ENCODE peak calls at places on chromosomes 12 and 14, in seven cellular contexts. U is IMR-90, E is mesenchymal stem cell, L is neuronal stem cell, W is mesendoderm, F is H1, K is trophoblast cell. I is an unnamed sample.

GRCh38 chr12:26031814-26032213 is 73.3 kb downstream of the RASSF8 start:
- DNase-seq in U (peak; percentile 31), E (peak; percentile 50), L (no peak), W (no peak), F (no peak), K (peak; percentile 39), I (no peak)

GRCh38 chr12:132323171-132324010 is 6.0 kb downstream of the GALNT9 start:
- DNase-seq in U (no peak), E (no peak), L (no peak), W (no peak), F (no peak), K (no peak), I (no peak)

GRCh38 chr14:38113546-38113945 is 94.2 kb upstream of the SSTR1 start:
- DNase-seq in U (no peak), E (no peak), L (no peak), W (no peak), F (no peak), K (no peak), I (no peak)

GRCh38 chr12:15163001-15163400 is 58.2 kb downstream of the RERG start:
- DNase-seq in U (no peak), E (no peak), L (no peak), W (no peak), F (no peak), K (no peak), I (no peak)

GRCh38 chr12:56231184-56231582 is 1.3 kb downstream of the SLC39A5 start:
- DNase-seq in U (no peak), E (no peak), L (no peak), W (no peak), F (no peak), K (no peak), I (no peak)

GRCh38 chr14:26363689-26364088 is 234.1 kb downstream of the NOVA1 start:
- DNase-seq in U (no peak), E (no peak), L (no peak), W (no peak), F (no peak), K (no peak), I (no peak)

GRCh38 chr12:49904601-49905000 is 901 bp upstream of the FAIM2 start:
- DNase-seq in U (no peak), E (no peak), L (no peak), W (no peak), F (no peak), K (no peak), I (no peak)

GRCh38 chr12:130880411-130880885 is 8.6 kb downstream of the RAN start:
- DNase-seq in U (no peak), E (no peak), L (no peak), W (no peak), F (no peak), K (no peak), I (no peak)

GRCh38 chr14:50082784-50083466 is 33.4 kb downstream of the VCPKMT start:
- DNase-seq in U (peak; percentile 86), E (peak; percentile 10), L (no peak), W (no peak), F (no peak), K (no peak), I (no peak)

GRCh38 chr14:94699831-94700230 is 70.1 kb downstream of the GSC start:
- DNase-seq in U (no peak), E (no peak), L (no peak), W (no peak), F (no peak), K (no peak), I (no peak)

GRCh38 chr14:94695231-94695630 is 74.7 kb downstream of the GSC start:
- DNase-seq in U (no peak), E (no peak), L (no peak), W (no peak), F (no peak), K (no peak), I (no peak)

GRCh38 chr14:94696518-94696917 is 73.4 kb downstream of the GSC start:
- DNase-seq in U (no peak), E (no peak), L (no peak), W (no peak), F (no peak), K (no peak), I (no peak)

GRCh38 chr14:94701854-94702370 is 68.0 kb downstream of the GSC start:
- DNase-seq in U (no peak), E (no peak), L (no peak), W (no peak), F (no peak), K (no peak), I (no peak)

DNA sequence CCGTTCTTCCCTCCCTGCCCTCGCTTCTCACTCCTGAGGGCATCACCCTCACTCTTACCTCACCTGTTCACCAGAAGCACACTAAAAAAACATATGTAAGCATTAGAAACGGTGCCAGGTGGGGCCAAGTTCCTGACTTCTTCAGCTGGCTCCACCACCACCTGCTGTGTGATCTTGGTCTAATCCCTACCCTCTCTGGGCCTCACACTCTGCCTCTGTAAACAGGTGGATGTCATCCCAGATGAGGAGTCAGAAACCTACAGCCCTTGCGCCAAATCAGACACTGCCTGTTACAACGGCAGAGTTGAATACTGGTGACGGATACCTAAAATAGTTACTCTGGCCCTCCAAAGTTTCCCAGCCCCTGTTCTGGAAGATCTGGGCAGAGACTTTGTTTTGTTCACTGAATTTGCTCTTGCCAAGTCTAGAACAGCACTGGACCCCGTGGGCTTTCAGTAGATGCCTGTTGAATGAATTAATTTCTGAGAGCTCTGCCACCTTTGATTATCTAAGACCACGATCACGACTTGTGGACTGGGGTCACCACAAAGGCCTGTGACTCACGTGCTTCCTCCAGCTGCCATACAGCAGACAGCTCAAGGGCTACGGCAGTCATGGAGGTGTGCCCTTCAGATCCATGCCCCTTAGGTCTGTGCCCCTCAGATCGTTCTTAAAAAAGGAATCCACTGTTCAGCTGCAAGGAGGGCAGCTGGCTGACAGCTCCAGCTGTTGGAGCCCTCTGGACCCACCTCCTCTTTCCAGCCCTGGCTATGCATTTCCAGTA is 71.9 kb downstream of the GSC start:
- DNase-seq in U (peak; percentile 5), E (no peak), L (no peak), W (no peak), F (no peak), K (no peak), I (no peak)
- H2BK5ac ChIP-seq in U (no peak overlapping the region), E (no peak overlapping the region), L (no peak overlapping the region), W (no peak overlapping the region), F (no peak overlapping the region), K (no peak overlapping the region), I (no peak overlapping the region)

GRCh38 chr12:107472308-107472707 is 213.3 kb upstream of the PWP1 start:
- DNase-seq in U (no peak), E (no peak), L (no peak), W (no peak), F (no peak), K (no peak), I (no peak)

GRCh38 chr12:107468976-107469375 is 216.6 kb upstream of the PWP1 start:
- DNase-seq in U (no peak), E (no peak), L (no peak), W (no peak), F (no peak), K (no peak), I (no peak)

GRCh38 chr12:107464644-107465043 is 221.0 kb upstream of the PWP1 start:
- DNase-seq in U (no peak), E (no peak), L (no peak), W (no peak), F (no peak), K (no peak), I (no peak)

GRCh38 chr12:107468182-107468581 is 217.4 kb upstream of the PWP1 start:
- DNase-seq in U (peak; percentile 34), E (no peak), L (no peak), W (no peak), F (no peak), K (no peak), I (peak; percentile 39)

GRCh38 chr12:107467716-107468115 is 217.9 kb upstream of the PWP1 start:
- DNase-seq in U (peak; percentile 19), E (peak; percentile 22), L (no peak), W (peak; percentile 15), F (no peak), K (no peak), I (no peak)
- H3K9ac ChIP-seq in U (no peak overlapping the region), E (no peak overlapping the region), L (no peak overlapping the region), W (no peak overlapping the region), F (no peak overlapping the region), K (no peak overlapping the region), I (no peak overlapping the region)

GRCh38 chr12:3326850-3327780 is 163.9 kb upstream of the PRMT8 start:
- DNase-seq in U (no peak), E (no peak), L (no peak), W (no peak), F (no peak), K (peak; percentile 12), I (no peak)

GRCh38 chr12:3330976-3331375 is 160.0 kb upstream of the PRMT8 start:
- DNase-seq in U (no peak), E (no peak), L (no peak), W (no peak), F (no peak), K (no peak), I (no peak)

GRCh38 chr12:3328571-3328970 is 162.4 kb upstream of the PRMT8 start:
- DNase-seq in U (no peak), E (no peak), L (no peak), W (no peak), F (no peak), K (no peak), I (no peak)

GRCh38 chr12:3328081-3328480 is 162.9 kb upstream of the PRMT8 start:
- DNase-seq in U (no peak), E (no peak), L (no peak), W (no peak), F (no peak), K (peak; percentile 66), I (no peak)

DNA sequence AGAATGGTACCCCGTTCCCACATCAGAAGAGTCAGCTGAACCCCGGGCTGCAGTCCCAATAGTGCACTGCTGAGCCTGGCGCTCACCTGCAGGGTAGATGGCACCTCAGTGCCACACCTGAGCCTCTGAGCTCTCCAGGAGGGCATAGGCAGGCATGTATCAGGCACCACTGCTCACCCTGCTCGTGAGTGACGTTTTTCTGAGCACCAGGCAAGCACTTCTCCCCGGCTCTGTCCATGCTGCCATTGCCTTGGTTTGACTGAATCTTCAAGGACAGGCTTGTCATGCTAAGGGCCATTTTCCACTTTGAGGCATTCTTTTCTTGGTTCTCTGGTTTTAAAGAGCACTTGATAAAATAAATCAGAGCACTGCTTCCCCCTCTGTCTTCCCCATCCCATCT is 161.6 kb upstream of the PRMT8 start:
- DNase-seq in U (no peak), E (no peak), L (no peak), W (no peak), F (no peak), K (no peak), I (no peak)
- H2BK5ac ChIP-seq in U (no peak overlapping the region), E (no peak overlapping the region), L (no peak overlapping the region), W (no peak overlapping the region), F (no peak overlapping the region), K (no peak overlapping the region), I (no peak overlapping the region)

GRCh38 chr14:61569308-61569707 is 126.0 kb upstream of the HIF1A start:
- DNase-seq in U (no peak), E (no peak), L (no peak), W (no peak), F (no peak), K (no peak), I (no peak)

GRCh38 chr14:61569783-61570182 is 125.5 kb upstream of the HIF1A start:
- DNase-seq in U (peak; percentile 73), E (peak; percentile 57), L (no peak), W (no peak), F (no peak), K (peak; percentile 37), I (no peak)

GRCh38 chr14:61568572-61569011 is 126.7 kb upstream of the HIF1A start:
- DNase-seq in U (no peak), E (no peak), L (no peak), W (peak; percentile 71), F (no peak), K (peak; percentile 82), I (peak; percentile 72)

GRCh38 chr14:61566537-61567225 is 128.6 kb upstream of the HIF1A start:
- DNase-seq in U (peak; percentile 76), E (peak; percentile 66), L (no peak), W (no peak), F (no peak), K (peak; percentile 82), I (no peak)

GRCh38 chr14:61567838-61568571 is 127.3 kb upstream of the HIF1A start:
- DNase-seq in U (no peak), E (peak; percentile 38), L (peak; percentile 18), W (peak; percentile 52), F (no peak), K (no peak), I (peak; percentile 42)
- H3K9ac ChIP-seq in U (peak overlapping the region; percentile 33), E (no peak overlapping the region), L (no peak overlapping the region), W (peak overlapping the region; percentile 17), F (no peak overlapping the region), K (peak overlapping the region; percentile 35), I (peak overlapping the region; percentile 1)

I was measured in H9.